ENCODE peak calls at places on chromosomes 16 and 17, in five cellular contexts. V is Calu3, Q is lower lobe of right lung, T is AG04449, I is HCT116. D is an unnamed sample.

GRCh38 chr16:70576431-70577255 is 53.0 kb downstream of the SF3B3 start:
- DNase-seq in V (no peak), Q (no peak), T (no peak), I (no peak), D (no peak)

GRCh38 chr17:64150237-64151015 is 20.5 kb upstream of the ERN1 start:
- DNase-seq in V (no peak), Q (peak), T (no peak), I (no peak), D (no peak)

GRCh38 chr17:50806141-50806643 is 29.2 kb upstream of the WFIKKN2 start:
- DNase-seq in V (peak), Q (no peak), T (no peak), I (no peak), D (no peak)

GRCh38 chr16:85308585-85309540 is 196.6 kb upstream of the CIBAR2 start:
- DNase-seq in V (no peak), Q (no peak), T (no peak), I (no peak), D (no peak)

GRCh38 chr17:40547079-40547784 is 18.0 kb downstream of the CCR7 start:
- DNase-seq in V (no peak), Q (no peak), T (no peak), I (no peak), D (no peak)

GRCh38 chr16:79962962-79963361 is 362.4 kb upstream of the MAF start:
- DNase-seq in V (no peak), Q (no peak), T (no peak), I (no peak), D (no peak)

GRCh38 chr17:41975099-41976083 is 8.8 kb downstream of the CNP start:
- DNase-seq in V (no peak), Q (peak), T (no peak), I (no peak), D (no peak)

GRCh38 chr17:49987681-49988441 is 7.2 kb downstream of the DLX3 start:
- DNase-seq in V (peak), Q (no peak), T (no peak), I (no peak), D (no peak)

GRCh38 chr17:79679631-79680340 is 51.0 kb upstream of the ENPP7 start:
- DNase-seq in V (no peak), Q (no peak), T (no peak), I (no peak), D (no peak)

GRCh38 chr17:79680381-79680780 is 50.4 kb upstream of the ENPP7 start:
- DNase-seq in V (no peak), Q (no peak), T (no peak), I (no peak), D (no peak)

GRCh38 chr17:79683365-79683764 is 47.4 kb upstream of the ENPP7 start:
- DNase-seq in V (no peak), Q (no peak), T (no peak), I (no peak), D (no peak)

GRCh38 chr17:79681628-79682261 is 49.0 kb upstream of the ENPP7 start:
- DNase-seq in V (no peak), Q (no peak), T (no peak), I (no peak), D (no peak)

DNA sequence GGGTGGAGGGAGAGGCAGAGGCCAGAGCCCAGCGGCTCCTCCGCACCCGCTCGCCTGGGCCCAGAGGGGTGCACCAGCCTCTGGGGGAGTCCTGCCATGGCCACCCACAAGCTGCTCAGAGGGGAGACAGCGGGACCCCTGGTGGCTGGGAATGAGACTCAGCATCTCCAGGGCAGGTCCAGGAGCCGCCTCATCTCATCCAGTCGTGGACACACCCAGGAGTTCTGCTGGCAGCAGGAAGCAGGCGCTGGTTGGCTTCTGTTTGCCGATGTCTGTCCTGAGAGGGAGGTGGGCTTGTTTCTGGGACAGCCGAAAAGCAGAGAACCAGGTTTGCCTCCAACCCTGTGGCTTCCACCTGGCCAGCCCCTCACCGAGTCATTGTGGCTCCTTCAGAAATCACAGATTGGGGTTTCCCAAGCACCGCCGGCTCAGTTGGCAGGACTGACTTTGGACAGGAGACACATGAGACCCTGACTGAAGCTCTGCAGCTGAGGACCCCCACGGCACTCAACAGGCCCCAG is 49.6 kb upstream of the ENPP7 start:
- DNase-seq in V (no peak), Q (peak), T (no peak), I (no peak), D (no peak)
- TF ChIP-seq CTCF in V (no peak), Q (no peak), T (no peak), I (no peak), D (no peak)

GRCh38 chr16:10031473-10031872 is 150.8 kb downstream of the GRIN2A start:
- DNase-seq in V (no peak), Q (no peak), T (no peak), I (no peak), D (no peak)
- TF ChIP-seq CTCF in V (no peak), Q (no peak), T (peak), I (no peak), D (no peak)

DNA sequence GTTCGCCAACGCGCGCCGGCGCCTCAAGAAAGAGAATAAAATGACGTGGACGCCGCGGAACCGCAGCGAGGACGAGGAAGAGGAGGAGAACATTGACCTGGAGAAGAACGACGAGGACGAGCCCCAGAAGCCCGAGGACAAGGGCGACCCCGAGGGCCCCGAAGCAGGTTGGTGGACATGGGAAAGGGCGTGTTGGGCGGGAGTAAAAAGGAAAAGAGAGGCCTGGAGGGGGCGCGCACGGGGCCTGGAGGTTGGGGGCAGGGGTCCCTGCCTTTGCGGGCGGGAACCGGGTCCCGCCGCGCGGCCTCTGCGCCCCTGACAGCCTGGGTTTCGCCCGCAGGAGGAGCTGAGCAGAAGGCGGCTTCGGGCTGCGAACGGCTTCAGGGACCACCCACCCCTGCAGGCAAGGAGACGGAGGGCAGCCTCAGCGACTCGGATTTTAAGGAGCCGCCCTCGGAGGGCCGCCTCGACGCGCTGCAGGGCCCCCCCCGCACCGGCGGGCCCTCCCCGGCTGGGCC is 2.1 kb downstream of the IRX5 start:
- DNase-seq in V (no peak), Q (peak), T (no peak), I (no peak), D (no peak)
- TF ChIP-seq CTCF in V (no peak), Q (no peak), T (peak), I (no peak), D (no peak)

DNA sequence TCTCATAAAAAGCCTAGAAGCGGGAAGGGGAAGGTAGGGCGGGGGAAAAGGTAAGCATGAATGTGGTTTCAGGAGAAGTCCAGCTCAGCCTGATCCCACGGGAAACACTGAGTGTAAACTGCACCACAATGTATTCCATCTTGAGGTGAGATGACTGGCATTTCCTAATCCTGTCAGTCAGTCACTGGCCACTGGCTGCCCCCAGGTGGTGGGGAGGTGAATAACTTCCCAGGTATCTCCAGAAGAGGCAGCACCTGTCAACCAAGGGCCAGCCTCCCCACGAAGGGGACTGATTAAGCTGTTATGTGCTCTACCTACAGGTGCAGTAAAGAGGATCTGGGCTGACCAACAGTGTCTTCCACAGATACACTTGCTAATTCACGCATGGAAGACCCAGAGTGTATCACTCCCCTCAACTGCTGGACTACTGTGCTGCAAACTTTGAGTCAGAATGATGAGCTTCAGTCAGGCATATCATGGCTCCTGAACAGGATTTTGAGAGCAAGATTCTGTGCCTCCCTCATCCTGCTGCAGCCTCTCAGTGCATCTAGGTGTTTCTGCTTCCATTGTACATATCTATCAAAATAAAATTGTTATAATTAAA is 108.5 kb upstream of the CCL2 start:
- DNase-seq in V (peak), Q (peak), T (no peak), I (no peak), D (no peak)
- TF ChIP-seq CTCF in V (peak), Q (peak), T (no peak), I (no peak), D (no peak)

GRCh38 chr17:14805348-14805747 is 459.8 kb downstream of the PMP22 start:
- DNase-seq in V (no peak), Q (no peak), T (no peak), I (no peak), D (no peak)
- TF ChIP-seq CTCF in V (no peak), Q (no peak), T (peak), I (no peak), D (no peak)

D was measured in omental fat pad.